ENCODE peak calls at places on chromosomes 4 and X, in nine cellular contexts. L, R, T, F, S, X, D, M and K are unnamed samples.

GRCh38 chr4:119498520-119498919 is 130.1 kb downstream of the PDE5A start:
- DNase-seq in L (no peak), R (peak), T (no peak), F (no peak), S (no peak), X (no peak), D (no peak), M (peak), K (no peak)

GRCh38 chrX:20063716-20064351 is 52.9 kb downstream of the MAP7D2 start:
- DNase-seq in L (peak), R (no peak), T (peak), F (peak), S (no peak), X (peak), D (no peak), M (no peak), K (no peak)

GRCh38 chr4:7368296-7368695 is 66.4 kb downstream of the PSAPL1 start:
- DNase-seq in L (no peak), R (no peak), T (no peak), F (no peak), S (no peak), X (no peak), D (no peak), M (no peak), K (no peak)

GRCh38 chrX:73577368-73577767 is 14.4 kb downstream of the CHIC1 start:
- DNase-seq in L (no peak), R (peak), T (no peak), F (peak), S (no peak), X (no peak), D (no peak), M (no peak), K (no peak)

GRCh38 chr4:69057620-69058409 is 38.5 kb upstream of the UGT2B7 start:
- DNase-seq in L (no peak), R (peak), T (peak), F (no peak), S (no peak), X (no peak), D (no peak), M (no peak), K (no peak)

GRCh38 chrX:29662101-29662500 is 553.3 kb upstream of the MAGEB2 start:
- DNase-seq in L (no peak), R (no peak), T (no peak), F (peak), S (no peak), X (no peak), D (no peak), M (no peak), K (no peak)

GRCh38 chr4:41448935-41449334 is 89.0 kb upstream of the LIMCH1 start:
- DNase-seq in L (no peak), R (no peak), T (no peak), F (peak), S (no peak), X (no peak), D (no peak), M (no peak), K (no peak)

GRCh38 chr4:7811536-7812190 is 128.0 kb downstream of the AFAP1 start:
- DNase-seq in L (no peak), R (no peak), T (no peak), F (no peak), S (no peak), X (no peak), D (no peak), M (no peak), K (no peak)

GRCh38 chr4:8377103-8378075 is 63.1 kb downstream of the ACOX3 start:
- DNase-seq in L (no peak), R (peak), T (no peak), F (no peak), S (no peak), X (no peak), D (no peak), M (no peak), K (no peak)

GRCh38 chrX:30219372-30219771 is 4.0 kb downstream of the MAGEB2 start:
- DNase-seq in L (no peak), R (no peak), T (peak), F (no peak), S (no peak), X (no peak), D (no peak), M (no peak), K (no peak)

GRCh38 chr4:155796031-155796430 is 37.2 kb downstream of the GUCY1B1 start:
- DNase-seq in L (no peak), R (no peak), T (peak), F (peak), S (no peak), X (no peak), D (no peak), M (no peak), K (no peak)

GRCh38 chrX:23782455-23782854 is 518 bp upstream of the SAT1 start:
- DNase-seq in L (no peak), R (no peak), T (no peak), F (peak), S (no peak), X (no peak), D (no peak), M (no peak), K (no peak)

GRCh38 chrX:63657821-63658220 is 127.2 kb downstream of the ARHGEF9 start:
- DNase-seq in L (no peak), R (peak), T (no peak), F (peak), S (no peak), X (no peak), D (no peak), M (peak), K (no peak)

GRCh38 chrX:6660567-6661252 is 125.8 kb upstream of the VCX3A start:
- DNase-seq in L (no peak), R (no peak), T (no peak), F (no peak), S (no peak), X (no peak), D (no peak), M (no peak), K (no peak)

GRCh38 chrX:80285131-80285773 is 135.0 kb upstream of the TENT5D start:
- DNase-seq in L (peak), R (no peak), T (peak), F (peak), S (no peak), X (peak), D (no peak), M (no peak), K (no peak)

GRCh38 chrX:781216-782211 is 150.9 kb downstream of the SHOX start:
- DNase-seq in L (no peak), R (no peak), T (peak), F (no peak), S (no peak), X (no peak), D (no peak), M (no peak), K (no peak)

GRCh38 chr4:76881375-76881774 is 16.6 kb downstream of the SOWAHB start:
- DNase-seq in L (no peak), R (no peak), T (no peak), F (no peak), S (no peak), X (no peak), D (no peak), M (no peak), K (no peak)

GRCh38 chr4:8773124-8773931 is 98.3 kb downstream of the HMX1 start:
- DNase-seq in L (no peak), R (no peak), T (peak), F (no peak), S (no peak), X (no peak), D (no peak), M (no peak), K (no peak)

GRCh38 chrX:7586126-7586525 is 256.8 kb upstream of the VCX start:
- DNase-seq in L (no peak), R (peak), T (peak), F (peak), S (no peak), X (peak), D (no peak), M (no peak), K (no peak)

GRCh38 chrX:73768120-73768519 is 205.1 kb downstream of the CHIC1 start:
- DNase-seq in L (no peak), R (no peak), T (no peak), F (no peak), S (no peak), X (no peak), D (no peak), M (no peak), K (no peak)

GRCh38 chr4:175469519-175469918 is 342.5 kb downstream of the GPM6A start:
- DNase-seq in L (no peak), R (no peak), T (no peak), F (peak), S (no peak), X (no peak), D (no peak), M (no peak), K (no peak)

GRCh38 chr4:54320826-54321320 is 91.8 kb downstream of the PDGFRA start:
- DNase-seq in L (no peak), R (no peak), T (no peak), F (no peak), S (no peak), X (no peak), D (no peak), M (no peak), K (no peak)

GRCh38 chr4:150126201-150126879 is 48.1 kb downstream of the DCLK2 start:
- DNase-seq in L (no peak), R (no peak), T (no peak), F (peak), S (no peak), X (peak), D (no peak), M (no peak), K (no peak)

GRCh38 chr4:33649015-33649414 is 2595.3 kb downstream of the ARAP2 start:
- DNase-seq in L (no peak), R (no peak), T (peak), F (peak), S (no peak), X (no peak), D (no peak), M (no peak), K (no peak)

GRCh38 chr4:110449947-110450346 is 26.0 kb upstream of the ENPEP start:
- DNase-seq in L (no peak), R (no peak), T (no peak), F (no peak), S (no peak), X (no peak), D (no peak), M (no peak), K (no peak)

GRCh38 chr4:87807402-87807801 is 8.0 kb downstream of the IBSP start:
- DNase-seq in L (no peak), R (no peak), T (no peak), F (no peak), S (no peak), X (no peak), D (no peak), M (no peak), K (no peak)

GRCh38 chrX:13091111-13091765 is 46.8 kb upstream of the FAM9C start:
- DNase-seq in L (peak), R (peak), T (no peak), F (no peak), S (no peak), X (no peak), D (no peak), M (no peak), K (no peak)

GRCh38 chrX:13965531-13965930 is 64.2 kb downstream of the GEMIN8 start:
- DNase-seq in L (no peak), R (peak), T (peak), F (no peak), S (no peak), X (no peak), D (no peak), M (peak), K (no peak)

GRCh38 chr4:8046925-8047541 is 107.4 kb upstream of the AFAP1 start:
- DNase-seq in L (peak), R (no peak), T (no peak), F (no peak), S (no peak), X (no peak), D (no peak), M (no peak), K (no peak)

GRCh38 chr4:98566491-98567008 is 91.9 kb downstream of the TSPAN5 start:
- DNase-seq in L (no peak), R (peak), T (peak), F (no peak), S (no peak), X (no peak), D (no peak), M (peak), K (no peak)

GRCh38 chr4:140103676-140104075 is 50.3 kb downstream of the MAML3 start:
- DNase-seq in L (peak), R (no peak), T (no peak), F (peak), S (no peak), X (peak), D (no peak), M (no peak), K (no peak)

GRCh38 chr4:132642196-132642817 is 506.8 kb upstream of the PCDH10 start:
- DNase-seq in L (peak), R (peak), T (peak), F (peak), S (no peak), X (peak), D (no peak), M (no peak), K (no peak)